ENCODE peak calls at places on chromosome 20, in ten cellular contexts. T is activated CD8-positive, alpha-beta memory T cell treated with anti-CD3 and anti-CD28 coated beads, Interleukin-2, amount 50 U/mL, for 4 hours; E is iPS-NIHi11; I is HEK293T; O is HTR-8/SVneo; W is HuH-7.5; R is stimulated activated CD4-positive, alpha-beta T cell treated with anti-CD3 and anti-CD28 coated beads, Interleukin-4, amount 100 ng/mL, for 24 hours; L is AG20443; H is GM18507; X is NCI-H1105. S is an unnamed sample.
A peak's percentile ranks its signal among the peaks of the same experiment; 100 is the strongest.

GRCh38 chr20:13331536-13331935 is 110.5 kb downstream of the ISM1 start:
- DNase-seq in T (no peak), E (no peak), I (no peak), O (no peak), W (no peak), R (no peak), L (peak; percentile 43), H (no peak), X (no peak), S (no peak)

GRCh38 chr20:43665466-43666176 is 1.3 kb upstream of the MYBL2 start:
- DNase-seq in T (no peak), E (no peak), I (no peak), O (peak; percentile 67), W (no peak), R (no peak), L (no peak), H (no peak), X (no peak), S (peak; percentile 89)

GRCh38 chr20:1185781-1186334 is 1.1 kb upstream of the TMEM74B start:
- DNase-seq in T (peak; percentile 33), E (peak; percentile 86), I (peak; percentile 81), O (peak; percentile 79), W (peak; percentile 71), R (peak; percentile 50), L (peak; percentile 78), H (no peak), X (peak; percentile 27), S (peak; percentile 82)

GRCh38 chr20:63080411-63080810 is 73.6 kb upstream of the BHLHE23 start:
- DNase-seq in T (peak; percentile 7), E (no peak), I (no peak), O (no peak), W (no peak), R (no peak), L (no peak), H (no peak), X (no peak), S (no peak)

GRCh38 chr20:50153153-50153499 is 397 bp downstream of the PEDS1 start:
- DNase-seq in T (no peak), E (no peak), I (no peak), O (no peak), W (no peak), R (no peak), L (no peak), H (no peak), X (no peak), S (peak; percentile 65)

GRCh38 chr20:48930035-48930434 is 8.5 kb downstream of the ARFGEF2 start:
- DNase-seq in T (no peak), E (no peak), I (no peak), O (no peak), W (no peak), R (no peak), L (no peak), H (no peak), X (no peak), S (no peak)

GRCh38 chr20:24637941-24638340 is 168.5 kb downstream of the SYNDIG1 start:
- DNase-seq in T (no peak), E (no peak), I (no peak), O (no peak), W (no peak), R (no peak), L (no peak), H (no peak), X (no peak), S (no peak)

GRCh38 chr20:44715495-44716308 is 533 bp downstream of the CCN5 start:
- DNase-seq in T (no peak), E (no peak), I (no peak), O (no peak), W (no peak), R (no peak), L (no peak), H (no peak), X (no peak), S (no peak)

GRCh38 chr20:9235518-9235917 is 166.6 kb downstream of the PLCB4 start:
- DNase-seq in T (no peak), E (no peak), I (no peak), O (peak; percentile 23), W (no peak), R (no peak), L (peak; percentile 56), H (no peak), X (no peak), S (no peak)

GRCh38 chr20:59805786-59806577 is 127.5 kb downstream of the SYCP2 start:
- DNase-seq in T (no peak), E (no peak), I (no peak), O (no peak), W (no peak), R (no peak), L (no peak), H (no peak), X (no peak), S (no peak)

GRCh38 chr20:32368930-32369329 is 10.8 kb downstream of the ASXL1 start:
- DNase-seq in T (no peak), E (no peak), I (no peak), O (peak; percentile 33), W (no peak), R (no peak), L (no peak), H (no peak), X (no peak), S (peak; percentile 52)

GRCh38 chr20:25220021-25220730 is 24.7 kb downstream of the ENTPD6 start:
- DNase-seq in T (no peak), E (peak; percentile 55), I (no peak), O (no peak), W (no peak), R (no peak), L (no peak), H (no peak), X (no peak), S (no peak)